ENCODE peak calls at places on chromosomes 2 and 18, in four cellular contexts. G, I, K and W are unnamed samples. For H3K4me1 and H3K9me3, the result is how much of the 10 kb centered on the place peaks cover.

GRCh38 chr2:75606851-75607798 is 39.5 kb upstream of the MRPL19 start:
- DNase-seq in G (peak), I (no peak), K (no peak), W (no peak)

GRCh38 chr18:3773303-3773702 is 323.3 kb downstream of the TGIF1 start:
- DNase-seq in G (peak), I (no peak), K (no peak), W (no peak)

GRCh38 chr2:41432459-41432858 is 615.4 kb upstream of the PKDCC start:
- DNase-seq in G (no peak), I (no peak), K (no peak), W (no peak)

GRCh38 chr2:54271843-54272600 is 16.0 kb upstream of the TSPYL6 start:
- DNase-seq in G (no peak), I (no peak), K (no peak), W (no peak)

GRCh38 chr18:49618741-49619392 is 57.0 kb downstream of the LIPG start:
- DNase-seq in G (no peak), I (no peak), K (no peak), W (no peak)

GRCh38 chr2:223594259-223594658 is 7.9 kb downstream of the SCG2 start:
- DNase-seq in G (no peak), I (no peak), K (no peak), W (no peak)

GRCh38 chr2:10289891-10290290 is 12.8 kb upstream of the HPCAL1 start:
- DNase-seq in G (peak), I (no peak), K (no peak), W (no peak)

GRCh38 chr18:79575891-79576685 is 103.5 kb upstream of the CTDP1 start:
- DNase-seq in G (no peak), I (no peak), K (no peak), W (peak)

GRCh38 chr2:163252199-163252598 is 413.6 kb upstream of the KCNH7 start:
- DNase-seq in G (peak), I (no peak), K (no peak), W (no peak)

GRCh38 chr18:44601447-44601846 is 79.2 kb upstream of the SETBP1 start:
- DNase-seq in G (peak), I (no peak), K (no peak), W (peak)

GRCh38 chr18:48455555-48456478 is 46.6 kb upstream of the ZBTB7C start:
- DNase-seq in G (peak), I (no peak), K (no peak), W (peak)

GRCh38 chr2:241217320-241218031 is 29.0 kb downstream of the ANO7 start:
- DNase-seq in G (peak), I (no peak), K (no peak), W (peak)

GRCh38 chr2:152483276-152483996 is 148.5 kb downstream of the FMNL2 start:
- DNase-seq in G (no peak), I (no peak), K (no peak), W (no peak)

GRCh38 chr2:190407246-190407661 is 901 bp upstream of the MFSD6 start:
- DNase-seq in G (peak), I (no peak), K (no peak), W (no peak)

GRCh38 chr2:118750959-118751565 is 96.4 kb downstream of the EN1 start:
- DNase-seq in G (peak), I (no peak), K (no peak), W (no peak)

GRCh38 chr18:50559750-50560680 is at the start of gene MAPK4:
- DNase-seq in G (no peak), I (no peak), K (no peak), W (no peak)

GRCh38 chr18:6683112-6683876 is 46.2 kb upstream of the ARHGAP28 start:
- DNase-seq in G (no peak), I (no peak), K (no peak), W (no peak)

GRCh38 chr2:144512421-144513272 is 7.3 kb downstream of the ZEB2 start:
- DNase-seq in G (no peak), I (no peak), K (no peak), W (no peak)

GRCh38 chr2:238285653-238286082 is 2.7 kb downstream of the PER2 start:
- DNase-seq in G (peak), I (peak), K (no peak), W (peak)

GRCh38 chr18:10424576-10425314 is 29.7 kb upstream of the APCDD1 start:
- DNase-seq in G (no peak), I (no peak), K (no peak), W (no peak)

GRCh38 chr18:25229858-25230257 is 122.1 kb downstream of the ZNF521 start:
- DNase-seq in G (no peak), I (no peak), K (no peak), W (no peak)

GRCh38 chr18:26082475-26082874 is 7.9 kb downstream of the SS18 start:
- DNase-seq in G (peak), I (no peak), K (no peak), W (no peak)

GRCh38 chr18:51751901-51752300 is 554.4 kb upstream of the MEX3C start:
- DNase-seq in G (no peak), I (no peak), K (no peak), W (peak)

GRCh38 chr2:9071032-9071431 is 67.5 kb upstream of the MBOAT2 start:
- DNase-seq in G (peak), I (no peak), K (no peak), W (no peak)

GRCh38 chr2:10392951-10393647 is 55.0 kb downstream of the ODC1 start:
- DNase-seq in G (no peak), I (no peak), K (no peak), W (no peak)

GRCh38 chr2:135299165-135299564 is 231.9 kb downstream of the ZRANB3 start:
- DNase-seq in G (no peak), I (no peak), K (no peak), W (no peak)

GRCh38 chr18:23547806-23548205 is 38.5 kb downstream of the NPC1 start:
- DNase-seq in G (peak), I (no peak), K (no peak), W (no peak)

GRCh38 chr2:10372862-10373240 is 70.1 kb downstream of the HPCAL1 start:
- DNase-seq in G (no peak), I (no peak), K (no peak), W (no peak)

GRCh38 chr2:119488245-119489182 is 35.8 kb downstream of the SCTR start:
- DNase-seq in G (no peak), I (no peak), K (no peak), W (no peak)

DNA sequence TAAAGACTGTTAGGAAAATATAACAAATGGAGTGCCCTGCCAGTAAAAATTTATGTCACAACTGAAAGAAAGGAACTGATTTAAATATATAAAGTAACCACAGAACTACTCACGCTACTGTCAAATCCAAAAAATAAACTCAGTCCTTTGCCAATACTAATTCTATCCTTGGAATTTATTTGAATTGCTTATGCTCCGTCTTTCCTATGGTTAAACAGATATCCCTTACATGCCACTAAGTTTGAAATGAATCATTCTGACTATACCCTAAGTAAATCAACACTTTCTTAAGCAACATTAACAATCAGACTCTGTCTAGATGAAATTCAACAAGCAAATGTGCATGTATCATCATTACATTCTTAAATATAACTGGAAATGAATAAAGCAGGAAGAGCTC is 9.8 kb downstream of the HNRNPLL start:
- DNase-seq in G (peak), I (no peak), K (no peak), W (no peak)
- H3K4me1 ChIP-seq in G (under half), I (under half), K (under half), W (under half)

GRCh38 chr2:69644506-69644979 is 1.0 kb upstream of the AAK1 start:
- DNase-seq in G (no peak), I (no peak), K (no peak), W (no peak)

GRCh38 chr2:69646714-69647113 is 3.2 kb upstream of the AAK1 start:
- DNase-seq in G (no peak), I (no peak), K (no peak), W (no peak)

GRCh38 chr2:69643602-69644505 is at the start of gene AAK1:
- DNase-seq in G (peak), I (peak), K (peak), W (peak)

GRCh38 chr2:69645926-69646325 is 2.4 kb upstream of the AAK1 start:
- DNase-seq in G (no peak), I (no peak), K (no peak), W (no peak)

DNA sequence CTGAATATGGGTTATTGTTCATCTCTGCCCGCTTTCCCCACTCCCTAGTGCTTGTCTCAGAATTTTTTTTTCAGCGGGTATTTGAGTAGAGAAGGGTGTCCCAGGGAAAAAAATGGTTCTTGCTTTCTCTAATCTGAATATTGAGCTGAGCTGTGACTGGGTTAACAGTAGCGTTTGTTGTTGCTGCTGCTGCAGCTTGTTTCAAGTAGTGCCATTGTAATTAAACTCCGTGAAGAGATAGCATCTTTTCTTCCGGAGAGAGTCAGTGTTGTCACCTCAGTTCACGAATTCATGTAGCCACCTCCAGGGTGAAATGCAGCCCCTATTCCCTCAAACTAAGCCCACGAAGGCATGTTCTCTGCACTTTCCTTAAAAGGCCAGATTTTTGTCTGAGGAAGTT is 1.5 kb upstream of the AAK1 start:
- DNase-seq in G (peak), I (no peak), K (no peak), W (peak)
- H3K4me3 ChIP-seq in G (peak), I (peak), K (no peak), W (peak)

GRCh38 chr2:128037624-128038023 is 9.8 kb upstream of the SAP130 start:
- DNase-seq in G (no peak), I (no peak), K (no peak), W (no peak)

GRCh38 chr2:128040166-128040771 is 12.4 kb upstream of the SAP130 start:
- DNase-seq in G (no peak), I (no peak), K (no peak), W (no peak)

GRCh38 chr2:128041561-128041960 is 13.7 kb upstream of the SAP130 start:
- DNase-seq in G (no peak), I (no peak), K (no peak), W (peak)

GRCh38 chr2:128039535-128039934 is 11.7 kb upstream of the SAP130 start:
- DNase-seq in G (no peak), I (no peak), K (no peak), W (no peak)

DNA sequence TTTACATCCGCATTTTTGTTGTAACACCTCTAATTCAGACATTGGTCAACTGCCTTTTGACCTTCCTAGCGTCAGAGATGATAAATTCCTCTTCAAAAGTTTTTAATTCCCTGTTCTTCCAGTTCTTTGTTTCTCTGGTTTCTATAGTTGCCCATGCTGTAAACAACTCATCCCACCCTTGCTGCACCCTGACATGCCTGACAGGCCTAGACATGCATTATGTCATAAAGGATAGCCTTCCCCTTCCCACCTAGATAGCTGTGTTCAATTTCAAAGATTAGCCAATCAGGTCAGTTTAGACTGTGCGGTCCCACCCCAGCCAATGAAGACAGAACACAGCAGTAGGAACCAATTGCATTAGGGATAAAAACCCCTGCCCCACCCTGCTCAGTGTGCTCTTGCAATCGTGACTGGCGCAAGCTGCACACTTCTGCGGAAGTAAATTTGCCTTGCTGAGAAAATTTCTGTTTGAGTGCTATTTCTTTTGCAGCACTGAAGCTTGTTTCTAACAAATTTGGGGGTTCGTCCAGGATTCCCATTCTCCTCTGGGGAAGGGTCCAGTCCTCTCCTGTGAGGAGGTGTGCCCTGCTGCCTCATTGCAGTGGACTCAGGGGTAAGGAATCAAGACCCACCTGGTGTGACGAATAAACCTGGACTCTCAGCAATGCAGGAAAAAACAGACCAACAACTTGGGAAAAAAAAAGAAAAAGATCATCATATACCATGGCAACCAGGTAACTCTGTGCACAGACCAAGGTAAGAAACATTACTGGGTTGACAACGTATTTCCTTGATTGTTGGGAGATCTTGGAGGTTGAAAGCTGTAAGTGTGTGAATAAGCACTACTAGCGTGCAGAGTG is 9.1 kb upstream of the SAP130 start:
- DNase-seq in G (no peak), I (no peak), K (no peak), W (no peak)
- H3K9me3 ChIP-seq in G (under half), I (under half), K (under half), W (under half)

DNA sequence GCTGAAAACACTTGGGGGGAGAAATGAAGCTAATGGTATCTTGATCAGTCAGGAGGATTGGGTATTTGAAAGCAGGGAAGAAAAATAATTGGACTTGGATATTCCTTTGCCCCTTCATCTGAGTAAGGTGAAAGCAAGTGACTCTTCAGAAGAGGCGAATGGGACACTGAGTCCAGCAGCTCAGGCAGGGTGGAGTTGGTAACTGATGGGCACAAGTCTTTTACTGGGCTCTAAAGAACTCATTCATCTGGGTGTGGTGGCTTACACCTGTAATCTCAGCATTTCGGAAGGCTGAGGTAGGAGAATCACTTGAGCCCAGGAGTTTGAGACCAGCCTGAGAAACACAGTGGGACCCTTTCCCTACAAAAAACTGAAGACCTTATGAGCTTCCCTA is 11.2 kb downstream of the CFLAR start:
- DNase-seq in G (no peak), I (no peak), K (no peak), W (no peak)
- H3K4me1 ChIP-seq in G (under half), I (half or more), K (under half), W (under half)

GRCh38 chr2:24179683-24180082 is 4.8 kb downstream of the FAM228A start:
- DNase-seq in G (no peak), I (no peak), K (no peak), W (no peak)

GRCh38 chr2:24176326-24176725 is 1.5 kb downstream of the FAM228A start:
- DNase-seq in G (no peak), I (no peak), K (no peak), W (no peak)

GRCh38 chr2:24174851-24175277 is at the start of gene FAM228A:
- DNase-seq in G (no peak), I (no peak), K (no peak), W (no peak)

GRCh38 chr2:24175631-24176030 is 778 bp downstream of the FAM228A start:
- DNase-seq in G (no peak), I (no peak), K (no peak), W (no peak)
- H3K4me3 ChIP-seq in G (no peak), I (peak), K (no peak), W (no peak)

DNA sequence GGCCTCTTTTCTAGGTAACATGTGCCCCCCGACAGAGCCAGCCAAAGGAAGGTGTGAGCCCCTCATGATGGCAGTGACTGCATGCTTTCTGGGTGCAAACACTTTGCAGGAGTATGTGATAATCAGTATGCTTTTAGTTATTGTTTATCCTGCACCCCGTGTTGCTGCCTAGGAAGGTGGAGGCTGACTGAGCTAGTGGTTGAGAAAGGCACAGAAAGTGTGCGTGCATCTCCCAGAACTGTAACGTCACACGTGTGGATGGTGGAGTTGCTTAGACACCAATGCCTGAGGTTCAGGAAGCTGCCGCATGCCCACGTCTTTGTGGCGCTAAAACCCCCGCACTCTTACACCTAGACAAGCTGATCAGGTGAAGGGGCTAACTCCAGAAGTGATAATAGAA is 580 bp downstream of the MC2R start:
- DNase-seq in G (no peak), I (no peak), K (no peak), W (no peak)
- H3K9me3 ChIP-seq in G (under half), I (under half), K (under half), W (under half)

GRCh38 chr2:239302808-239303557 is 97.8 kb downstream of the HDAC4 start:
- DNase-seq in G (no peak), I (no peak), K (no peak), W (peak)
- H3K4me1 ChIP-seq in G (under half), I (under half), K (under half), W (under half)

GRCh38 chr18:75216212-75216925 is 5.8 kb downstream of the TSHZ1 start:
- DNase-seq in G (no peak), I (no peak), K (no peak), W (no peak)

GRCh38 chr18:75216926-75217303 is 6.3 kb downstream of the TSHZ1 start:
- DNase-seq in G (no peak), I (no peak), K (no peak), W (no peak)

GRCh38 chr18:75218064-75218463 is 7.5 kb downstream of the TSHZ1 start:
- DNase-seq in G (no peak), I (no peak), K (no peak), W (no peak)

GRCh38 chr18:75219684-75220083 is 9.1 kb downstream of the TSHZ1 start:
- DNase-seq in G (no peak), I (no peak), K (no peak), W (no peak)

GRCh38 chr18:75218524-75218923 is 7.9 kb downstream of the TSHZ1 start:
- DNase-seq in G (no peak), I (no peak), K (no peak), W (no peak)
- H3K4me3 ChIP-seq in G (no peak), I (no peak), K (no peak), W (no peak)

GRCh38 chr18:71239111-71239624 is 950.3 kb downstream of the SOCS6 start:
- DNase-seq in G (no peak), I (no peak), K (no peak), W (no peak)

GRCh38 chr18:71237636-71238035 is 948.8 kb downstream of the SOCS6 start:
- DNase-seq in G (no peak), I (no peak), K (no peak), W (no peak)

DNA sequence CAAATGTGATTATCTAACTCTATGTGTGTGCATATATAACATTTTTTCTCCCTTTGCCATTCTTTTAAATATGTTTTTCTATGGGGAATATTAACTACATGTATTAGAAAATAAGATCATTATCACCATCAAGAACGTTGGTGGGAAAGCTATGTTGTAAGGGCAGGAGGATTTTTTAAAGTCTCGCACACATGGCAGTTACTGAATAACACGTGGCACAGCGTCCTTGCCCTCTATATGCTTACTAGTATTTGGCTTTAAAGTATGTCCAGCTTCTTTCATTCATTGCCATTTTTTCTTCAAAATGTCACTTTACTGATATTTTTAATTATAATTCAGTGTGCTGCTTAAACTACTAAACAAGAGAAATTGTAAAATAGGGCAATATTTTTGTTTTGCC is 944.3 kb downstream of the SOCS6 start:
- DNase-seq in G (no peak), I (no peak), K (no peak), W (no peak)
- H3K9me3 ChIP-seq in G (under half), I (under half), K (under half), W (under half)